ENCODE peak calls at places on chromosomes 2 and 18, in six cellular contexts. B, X, R, O, Z and U are unnamed samples.

GRCh38 chr2:24620936-24621335 is 129.9 kb downstream of the NCOA1 start:
- DNase-seq in B (peak; percentile 53), X (peak; percentile 52), R (no peak), O (no peak), Z (no peak), U (no peak)

GRCh38 chr2:161415041-161415440 is 1.1 kb upstream of the TBR1 start:
- DNase-seq in B (no peak), X (no peak), R (no peak), O (peak; percentile 14), Z (peak; percentile 36), U (no peak)

GRCh38 chr2:88709117-88709739 is 17.8 kb downstream of the RPIA start:
- DNase-seq in B (peak; percentile 25), X (peak; percentile 4), R (no peak), O (peak; percentile 63), Z (no peak), U (no peak)

GRCh38 chr2:37635359-37636208 is 35.9 kb downstream of the CDC42EP3 start:
- DNase-seq in B (peak; percentile 75), X (peak; percentile 67), R (no peak), O (peak; percentile 92), Z (no peak), U (no peak)

GRCh38 chr2:168782271-168782670 is 20.2 kb upstream of the NOSTRIN start:
- DNase-seq in B (no peak), X (no peak), R (no peak), O (no peak), Z (no peak), U (no peak)

GRCh38 chr2:191126386-191126785 is 24.4 kb downstream of the STAT4 start:
- DNase-seq in B (no peak), X (no peak), R (peak; percentile 16), O (no peak), Z (no peak), U (no peak)

GRCh38 chr2:71538241-71538640 is 84.9 kb downstream of the DYSF start:
- DNase-seq in B (no peak), X (no peak), R (no peak), O (no peak), Z (no peak), U (no peak)

GRCh38 chr2:238653436-238654109 is 194.3 kb upstream of the TWIST2 start:
- DNase-seq in B (no peak), X (no peak), R (no peak), O (no peak), Z (no peak), U (no peak)

GRCh38 chr18:58311390-58311789 is 267.4 kb downstream of the NEDD4L start:
- DNase-seq in B (no peak), X (no peak), R (no peak), O (no peak), Z (no peak), U (no peak)

DNA sequence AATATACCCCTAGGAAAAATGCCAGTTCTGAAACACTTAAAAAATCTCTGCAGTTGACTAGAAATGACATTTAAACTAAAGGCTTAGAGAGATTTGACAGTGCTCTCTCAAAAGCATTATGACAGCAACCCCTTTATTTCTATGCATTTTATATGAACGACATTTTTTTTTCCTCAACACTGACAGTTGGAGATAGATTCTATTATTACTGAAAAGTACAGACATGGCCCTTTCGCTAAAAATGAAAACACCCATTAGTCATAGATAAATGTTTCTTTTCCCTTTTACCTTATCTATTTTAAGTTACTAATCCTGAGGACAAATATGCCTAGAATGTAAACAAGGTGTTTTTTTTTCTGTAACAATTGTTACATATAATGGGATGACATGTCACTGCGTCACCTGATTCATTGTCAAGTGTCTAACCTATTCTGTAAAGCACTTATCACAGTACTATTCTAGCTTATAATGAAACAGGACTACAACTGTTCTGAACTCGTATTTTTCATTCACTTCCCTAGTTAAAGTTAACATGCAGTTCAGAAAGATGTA is 1169.6 kb upstream of the CRIM1 start:
- DNase-seq in B (no peak), X (no peak), R (no peak), O (no peak), Z (no peak), U (no peak)
- H3K9ac ChIP-seq in B (no peak overlapping the region), X (no peak overlapping the region), R (no peak overlapping the region), O (no peak overlapping the region), Z (no peak overlapping the region), U (no peak overlapping the region)

GRCh38 chr2:216001612-216002215 is 11.6 kb downstream of the MREG start:
- DNase-seq in B (no peak), X (no peak), R (no peak), O (no peak), Z (no peak), U (no peak)

GRCh38 chr2:216002693-216003092 is 10.7 kb downstream of the MREG start:
- DNase-seq in B (no peak), X (no peak), R (no peak), O (no peak), Z (no peak), U (no peak)

GRCh38 chr2:216002274-216002673 is 11.1 kb downstream of the MREG start:
- DNase-seq in B (no peak), X (no peak), R (no peak), O (no peak), Z (no peak), U (no peak)

GRCh38 chr2:215998636-215999035 is 14.7 kb downstream of the MREG start:
- DNase-seq in B (no peak), X (no peak), R (no peak), O (no peak), Z (no peak), U (no peak)

DNA sequence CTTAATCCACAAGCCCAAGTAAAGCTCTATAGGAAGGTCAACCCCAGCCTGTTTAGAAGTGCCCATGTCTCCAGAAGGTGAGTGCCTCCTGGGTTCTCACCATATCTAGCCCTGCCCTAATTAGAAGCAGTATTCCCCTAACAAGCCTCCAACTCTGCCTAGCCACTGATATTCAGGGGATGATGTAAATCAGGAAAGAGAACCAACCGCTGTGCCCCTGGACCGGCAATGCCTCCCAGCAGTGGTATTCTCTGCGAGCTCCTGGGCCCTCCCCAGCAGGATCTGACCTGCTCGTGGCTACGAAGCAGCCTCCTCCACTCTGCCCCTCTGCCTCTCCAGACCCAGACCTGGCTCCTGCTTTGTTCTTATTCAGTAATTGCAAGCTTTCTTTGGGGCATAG is 12.2 kb downstream of the MREG start:
- DNase-seq in B (no peak), X (no peak), R (no peak), O (no peak), Z (no peak), U (no peak)
- H3K4me1 ChIP-seq in B (no peaks in the 10 kb centered on the region), X (peaks cover 3% of the 10 kb centered on the region), R (no peaks in the 10 kb centered on the region), O (peaks cover 8% of the 10 kb centered on the region), Z (peaks cover 26% of the 10 kb centered on the region), U (peaks cover 8% of the 10 kb centered on the region)

GRCh38 chr2:65429799-65430514 is 2.4 kb downstream of the SPRED2 start:
- DNase-seq in B (no peak), X (no peak), R (no peak), O (peak; percentile 28), Z (peak; percentile 19), U (no peak)
- H3K9ac ChIP-seq in B (peak overlapping the region; percentile 89), X (peak overlapping the region; percentile 89), R (peak overlapping the region; percentile 83), O (peak overlapping the region; percentile 88), Z (no peak overlapping the region), U (no peak overlapping the region)

GRCh38 chr18:59911600-59911999 is 11.8 kb downstream of the PMAIP1 start:
- DNase-seq in B (no peak), X (no peak), R (no peak), O (no peak), Z (no peak), U (no peak)

GRCh38 chr18:59909289-59910036 is 9.7 kb downstream of the PMAIP1 start:
- DNase-seq in B (peak; percentile 70), X (peak; percentile 76), R (no peak), O (no peak), Z (no peak), U (no peak)

GRCh38 chr18:59912007-59912550 is 12.3 kb downstream of the PMAIP1 start:
- DNase-seq in B (peak; percentile 50), X (peak; percentile 49), R (no peak), O (no peak), Z (no peak), U (no peak)

GRCh38 chr18:59908790-59909189 is 9.0 kb downstream of the PMAIP1 start:
- DNase-seq in B (peak; percentile 63), X (peak; percentile 62), R (no peak), O (no peak), Z (no peak), U (no peak)

DNA sequence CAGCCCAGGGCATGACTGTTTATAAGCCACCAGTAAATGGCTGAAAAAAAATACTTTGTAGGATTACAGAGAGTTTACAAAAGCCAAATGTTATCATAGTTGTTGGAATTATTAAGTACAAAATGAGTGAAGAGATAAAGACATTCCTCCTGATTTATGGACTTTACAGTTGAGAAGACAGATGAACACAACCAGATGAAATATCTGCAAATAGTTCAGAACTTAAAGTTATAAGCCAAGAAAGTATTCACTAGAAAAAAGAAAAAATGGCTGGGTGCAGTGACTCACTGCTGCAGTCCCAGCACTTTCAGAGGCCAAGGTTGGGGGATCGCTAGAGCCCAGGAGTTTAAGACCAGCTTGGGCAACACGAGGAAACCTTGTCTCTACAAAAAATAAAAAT is 11.2 kb downstream of the PMAIP1 start:
- DNase-seq in B (peak; percentile 83), X (peak; percentile 81), R (no peak), O (peak; percentile 52), Z (no peak), U (no peak)
- H3K4me1 ChIP-seq in B (peaks cover 14% of the 10 kb centered on the region), X (peaks cover 24% of the 10 kb centered on the region), R (peaks cover 19% of the 10 kb centered on the region), O (peaks cover 18% of the 10 kb centered on the region), Z (no peaks in the 10 kb centered on the region), U (no peaks in the 10 kb centered on the region)

GRCh38 chr2:112093216-112093615 is 38.1 kb downstream of the TMEM87B start:
- DNase-seq in B (no peak), X (no peak), R (no peak), O (peak; percentile 2), Z (no peak), U (no peak)
- H3K9ac ChIP-seq in B (no peak overlapping the region), X (peak overlapping the region; percentile 36), R (no peak overlapping the region), O (no peak overlapping the region), Z (no peak overlapping the region), U (no peak overlapping the region)

DNA sequence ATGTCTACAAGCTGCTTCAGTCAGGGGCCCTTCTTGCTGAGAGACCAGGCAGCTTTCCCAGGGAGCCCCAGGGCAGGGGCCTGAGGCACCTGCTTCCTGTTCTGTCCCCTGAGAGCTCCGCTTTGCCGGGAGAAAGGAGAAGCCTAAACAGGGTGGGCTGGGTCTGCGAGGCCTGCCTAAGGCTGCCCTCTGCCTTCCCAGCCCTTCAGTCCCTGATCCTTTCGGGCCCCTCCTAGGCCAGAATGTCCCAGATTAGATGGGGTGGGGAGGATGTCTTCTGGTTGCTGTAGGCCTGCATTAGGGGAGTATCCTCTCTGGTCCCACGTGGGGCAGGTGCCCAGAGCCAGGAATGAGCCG is 72.4 kb downstream of the TGOLN2 start:
- DNase-seq in B (no peak), X (no peak), R (no peak), O (no peak), Z (no peak), U (peak; percentile 52)
- H3K4me1 ChIP-seq in B (peaks cover 20% of the 10 kb centered on the region), X (peaks cover 47% of the 10 kb centered on the region), R (no peaks in the 10 kb centered on the region), O (peaks cover 36% of the 10 kb centered on the region), Z (peaks cover 87% of the 10 kb centered on the region), U (peaks cover 36% of the 10 kb centered on the region)

GRCh38 chr2:97646977-97647376 is 1.1 kb downstream of the COX5B start:
- DNase-seq in B (no peak), X (no peak), R (no peak), O (no peak), Z (no peak), U (no peak)
- H3K9ac ChIP-seq in B (no peak overlapping the region), X (peak overlapping the region; percentile 94), R (peak overlapping the region; percentile 89), O (peak overlapping the region; percentile 94), Z (peak overlapping the region; percentile 80), U (peak overlapping the region; percentile 53)